ENCODE peak calls at places on chromosomes 3 and 15, in nine cellular contexts. C is LHCN-M2, V is brain microvascular endothelial cell, N is posterior cingulate gyrus, X is astrocyte, D is GM23248, Q is H9, R is pancreas, A is left colon. J is an unnamed sample.

GRCh38 chr3:177512945-177513671 is 315.8 kb upstream of the TBL1XR1 start:
- DNase-seq in V (no peak), Q (no peak), A (no peak), X (no peak), N (no peak), C (no peak), R (no peak), D (no peak), J (no peak)

GRCh38 chr3:18443670-18444596 is 18.8 kb upstream of the SATB1 start:
- DNase-seq in N (peak; percentile 20), V (no peak), D (peak; percentile 46), C (no peak), A (peak; percentile 48), X (no peak), R (peak; percentile 78), Q (peak; percentile 59), J (no peak)

GRCh38 chr3:138774529-138775253 is 60.0 kb downstream of the PIK3CB start:
- DNase-seq in N (peak; percentile 49), R (no peak), X (peak; percentile 100), C (peak; percentile 99), Q (no peak), D (peak; percentile 99), V (peak; percentile 98), A (peak; percentile 30), J (peak; percentile 95)

GRCh38 chr15:85354432-85354831 is 26.0 kb upstream of the AKAP13 start:
- DNase-seq in V (peak; percentile 31), D (peak; percentile 45), A (no peak), Q (no peak), N (no peak), C (peak; percentile 82), X (peak; percentile 93), R (no peak), J (no peak)

GRCh38 chr3:129311054-129311902 is 32.6 kb downstream of the HMCES start:
- DNase-seq in X (no peak), A (no peak), R (no peak), N (no peak), Q (no peak), C (no peak), V (no peak), D (no peak), J (no peak)

GRCh38 chr15:48424076-48424475 is 92.8 kb downstream of the DUT start:
- DNase-seq in R (no peak), D (peak; percentile 72), V (no peak), N (no peak), C (no peak), Q (no peak), X (no peak), A (no peak), J (no peak)

GRCh38 chr15:25245801-25246622 is 192.8 kb downstream of the UBE3A start:
- DNase-seq in D (no peak), V (no peak), N (peak; percentile 5), Q (peak; percentile 13), A (no peak), R (peak; percentile 30), X (no peak), C (no peak), J (no peak)

GRCh38 chr3:192082733-192083660 is 622.0 kb downstream of the PYDC2 start:
- DNase-seq in R (no peak), N (no peak), V (no peak), Q (no peak), C (no peak), A (no peak), X (no peak), D (no peak), J (no peak)

GRCh38 chr15:41494190-41494921 is 682 bp downstream of the ITPKA start:
- DNase-seq in D (peak; percentile 38), C (no peak), N (no peak), X (no peak), R (peak; percentile 83), Q (peak; percentile 76), A (peak; percentile 55), V (no peak), J (peak; percentile 23)

GRCh38 chr15:64166104-64166890 is 3.5 kb upstream of the PPIB start:
- DNase-seq in C (peak; percentile 6), A (no peak), V (no peak), N (no peak), X (no peak), Q (no peak), R (no peak), D (no peak), J (no peak)

GRCh38 chr3:46716461-46717441 is 918 bp downstream of the PRSS50 start:
- DNase-seq in X (no peak), D (no peak), A (no peak), R (no peak), V (no peak), C (no peak), Q (no peak), N (no peak), J (no peak)

GRCh38 chr3:16070707-16071106 is 103.8 kb upstream of the GALNT15 start:
- DNase-seq in X (no peak), D (no peak), N (no peak), R (no peak), Q (no peak), C (no peak), V (no peak), A (no peak), J (no peak)

GRCh38 chr3:133412511-133413165 is 12.8 kb downstream of the BFSP2 start:
- DNase-seq in R (no peak), X (no peak), V (peak; percentile 77), A (no peak), N (no peak), Q (no peak), D (peak; percentile 90), C (no peak), J (no peak)

GRCh38 chr3:38479431-38480092 is 16.6 kb upstream of the EXOG start:
- DNase-seq in D (peak; percentile 79), N (peak; percentile 73), X (no peak), A (peak; percentile 72), Q (peak; percentile 53), V (peak; percentile 47), R (peak; percentile 87), C (peak; percentile 59), J (peak; percentile 10)

GRCh38 chr15:60130398-60130797 is 126.3 kb downstream of the FOXB1 start:
- DNase-seq in D (peak; percentile 13), R (no peak), Q (no peak), X (no peak), A (no peak), N (no peak), C (no peak), V (no peak), J (no peak)

GRCh38 chr3:122427857-122428471 is 12.1 kb upstream of the WDR5B start:
- DNase-seq in V (no peak), N (no peak), A (no peak), Q (no peak), R (no peak), X (peak; percentile 26), D (peak; percentile 48), C (no peak), J (no peak)

GRCh38 chr3:143849854-143850549 is 1.7 kb upstream of the SLC9A9 start:
- DNase-seq in C (peak; percentile 86), Q (no peak), X (peak; percentile 81), D (peak; percentile 89), R (no peak), V (peak; percentile 62), N (no peak), A (no peak), J (no peak)

GRCh38 chr3:81214626-81215025 is 546.8 kb downstream of the GBE1 start:
- DNase-seq in N (no peak), Q (no peak), V (no peak), R (no peak), X (peak; percentile 78), D (peak; percentile 53), A (no peak), C (no peak), J (no peak)

GRCh38 chr3:65019412-65020093 is 331.8 kb upstream of the ADAMTS9 start:
- DNase-seq in X (peak; percentile 77), V (no peak), N (no peak), A (no peak), C (no peak), D (no peak), Q (no peak), R (no peak), J (peak; percentile 46)

GRCh38 chr3:25585361-25586166 is 79.1 kb downstream of the TOP2B start:
- DNase-seq in D (peak; percentile 31), V (no peak), N (no peak), Q (no peak), R (no peak), A (no peak), X (no peak), C (no peak), J (no peak)

GRCh38 chr3:42515391-42515916 is 13.0 kb downstream of the VIPR1 start:
- DNase-seq in Q (no peak), A (peak; percentile 70), R (peak; percentile 76), D (peak; percentile 65), N (peak; percentile 64), X (no peak), C (no peak), V (no peak), J (no peak)

GRCh38 chr15:73856458-73857192 is 16.7 kb upstream of the TBC1D21 start:
- DNase-seq in R (peak; percentile 84), N (no peak), V (no peak), D (no peak), C (no peak), A (no peak), Q (peak; percentile 31), X (no peak), J (peak; percentile 51)

GRCh38 chr3:7875858-7876442 is 625.7 kb upstream of the LMCD1 start:
- DNase-seq in R (no peak), X (peak; percentile 95), Q (no peak), D (no peak), A (no peak), V (no peak), C (no peak), N (no peak), J (no peak)

GRCh38 chr3:47504113-47504512 is 9.4 kb downstream of the ELP6 start:
- DNase-seq in D (no peak), A (no peak), C (no peak), X (no peak), N (no peak), R (no peak), Q (no peak), V (no peak), J (no peak)

GRCh38 chr15:36826948-36827347 is 247.5 kb downstream of the CDIN1 start:
- DNase-seq in V (no peak), D (no peak), C (no peak), R (no peak), A (no peak), X (no peak), N (no peak), Q (no peak), J (no peak)